ENCODE peak calls at places on chromosome 18, in seven cellular contexts. G, X, O, H, K, I and D are unnamed samples.

GRCh38 chr18:70998490-70998889 is 709.6 kb downstream of the SOCS6 start:
- DNase-seq in I (no peak), O (no peak), H (no peak), K (no peak), X (no peak), G (no peak), D (no peak)

GRCh38 chr18:26429535-26429934 is 118.8 kb downstream of the KCTD1 start:
- DNase-seq in I (peak), G (no peak), H (no peak), K (peak), O (peak), X (peak), D (peak)

GRCh38 chr18:49656098-49656591 is 94.3 kb downstream of the LIPG start:
- DNase-seq in X (no peak), O (no peak), H (no peak), I (peak), G (no peak), K (peak), D (peak)

GRCh38 chr18:7452331-7452730 is 114.8 kb upstream of the PTPRM start:
- DNase-seq in X (peak), H (no peak), I (peak), K (peak), O (no peak), G (no peak), D (peak)

GRCh38 chr18:56702946-56703345 is 51.8 kb downstream of the WDR7 start:
- DNase-seq in X (peak), I (peak), H (no peak), O (no peak), G (no peak), K (peak), D (peak)

GRCh38 chr18:35703043-35703688 is 121.6 kb downstream of the GALNT1 start:
- DNase-seq in O (no peak), K (no peak), G (no peak), I (peak), H (no peak), X (no peak), D (peak)

GRCh38 chr18:51107082-51107481 is 77.1 kb downstream of the SMAD4 start:
- DNase-seq in X (no peak), I (no peak), H (no peak), O (no peak), K (no peak), G (no peak), D (no peak)

GRCh38 chr18:41347057-41347456 is 608.0 kb upstream of the PIK3C3 start:
- DNase-seq in G (no peak), O (no peak), X (peak), H (no peak), K (no peak), I (peak), D (no peak)

GRCh38 chr18:78722959-78723706 is 256.5 kb upstream of the SALL3 start:
- DNase-seq in X (no peak), G (no peak), K (no peak), H (no peak), O (no peak), I (no peak), D (no peak)

GRCh38 chr18:63004466-63005089 is 289.2 kb downstream of the PHLPP1 start:
- DNase-seq in G (no peak), O (no peak), H (no peak), K (no peak), I (no peak), X (no peak), D (no peak)

GRCh38 chr18:59143441-59143840 is 3.8 kb downstream of the SEC11C start:
- DNase-seq in I (no peak), O (no peak), H (peak), X (no peak), G (no peak), K (no peak), D (no peak)

GRCh38 chr18:23291456-23292205 is 156.3 kb downstream of the CABLES1 start:
- DNase-seq in G (no peak), K (no peak), H (no peak), O (peak), X (peak), I (peak), D (peak)

GRCh38 chr18:77899972-77900754 is 650.5 kb downstream of the GALR1 start:
- DNase-seq in H (peak), O (no peak), X (peak), K (peak), G (no peak), I (peak), D (peak)

GRCh38 chr18:46046126-46046525 is 25.9 kb downstream of the PSTPIP2 start:
- DNase-seq in G (no peak), O (no peak), I (no peak), K (no peak), X (no peak), H (no peak), D (no peak)

GRCh38 chr18:77360315-77361186 is 110.9 kb downstream of the GALR1 start:
- DNase-seq in I (no peak), K (no peak), X (no peak), G (no peak), O (no peak), H (no peak), D (no peak)

GRCh38 chr18:12890964-12891363 is 6.9 kb upstream of the PTPN2 start:
- DNase-seq in K (no peak), X (no peak), I (no peak), H (no peak), O (no peak), G (no peak), D (no peak)

GRCh38 chr18:12895016-12895415 is 11.0 kb upstream of the PTPN2 start:
- DNase-seq in G (no peak), I (no peak), X (no peak), O (no peak), H (no peak), K (no peak), D (no peak)

GRCh38 chr18:12891561-12891960 is 7.5 kb upstream of the PTPN2 start:
- DNase-seq in G (no peak), H (no peak), O (no peak), K (no peak), I (no peak), X (no peak), D (peak)

GRCh38 chr18:12886498-12887126 is 2.6 kb upstream of the PTPN2 start:
- DNase-seq in K (peak), H (no peak), O (no peak), I (no peak), G (no peak), X (no peak), D (peak)

DNA sequence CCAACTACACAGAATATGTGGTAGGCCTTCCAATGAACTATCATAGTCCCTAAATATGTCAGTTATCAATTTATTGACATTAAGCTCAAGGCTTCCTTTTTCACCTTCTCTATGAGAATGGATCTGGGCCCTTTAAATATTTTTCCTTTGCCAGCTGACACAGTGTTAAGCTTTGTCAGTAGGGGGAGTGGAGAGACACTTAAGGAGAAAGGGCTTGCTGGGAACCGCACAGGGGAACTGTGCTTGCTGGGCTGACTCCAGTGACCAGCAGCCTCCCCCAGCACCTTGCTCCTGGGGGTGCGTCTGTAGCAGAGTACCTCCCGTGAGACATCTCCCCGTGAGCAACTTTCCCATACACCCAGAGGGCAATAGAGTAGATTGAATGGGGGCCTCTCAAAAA is 6.5 kb upstream of the PTPN2 start:
- DNase-seq in O (no peak), X (peak), K (peak), H (no peak), G (no peak), I (no peak), D (no peak)
- TF ChIP-seq CTCF in O (no peak), X (peak), K (peak), H (peak), G (no peak), I (peak), D (peak)

GRCh38 chr18:10249270-10249669 is 205.2 kb upstream of the APCDD1 start:
- DNase-seq in G (no peak), O (no peak), I (no peak), K (no peak), H (no peak), X (no peak), D (no peak)
- TF ChIP-seq CTCF in G (no peak), O (no peak), I (peak), K (no peak), H (no peak), X (no peak), D (no peak)

DNA sequence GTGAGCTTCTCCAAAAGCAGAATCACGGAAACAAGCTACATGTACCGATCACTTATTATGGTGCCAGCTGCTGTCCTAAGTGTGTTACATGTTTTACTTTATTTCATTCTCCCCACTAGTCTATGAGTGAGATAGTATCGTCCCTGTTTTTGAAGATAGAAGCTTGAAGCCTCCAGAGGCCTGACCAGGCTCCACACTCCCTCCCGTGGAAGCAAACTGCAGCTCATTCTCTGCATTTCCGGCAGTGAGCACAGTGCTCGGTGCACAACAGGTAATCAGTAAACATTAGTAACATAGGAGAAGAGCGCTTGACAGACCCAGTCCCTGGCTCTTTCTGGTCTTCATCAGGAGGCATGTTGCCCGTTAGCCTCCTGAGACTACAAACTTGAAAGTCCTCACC is 72.9 kb downstream of the ZBTB7C start:
- DNase-seq in I (no peak), H (no peak), O (no peak), X (peak), G (no peak), K (no peak), D (peak)
- TF ChIP-seq CTCF in I (no peak), H (no peak), O (no peak), X (peak), G (no peak), K (no peak), D (peak)

DNA sequence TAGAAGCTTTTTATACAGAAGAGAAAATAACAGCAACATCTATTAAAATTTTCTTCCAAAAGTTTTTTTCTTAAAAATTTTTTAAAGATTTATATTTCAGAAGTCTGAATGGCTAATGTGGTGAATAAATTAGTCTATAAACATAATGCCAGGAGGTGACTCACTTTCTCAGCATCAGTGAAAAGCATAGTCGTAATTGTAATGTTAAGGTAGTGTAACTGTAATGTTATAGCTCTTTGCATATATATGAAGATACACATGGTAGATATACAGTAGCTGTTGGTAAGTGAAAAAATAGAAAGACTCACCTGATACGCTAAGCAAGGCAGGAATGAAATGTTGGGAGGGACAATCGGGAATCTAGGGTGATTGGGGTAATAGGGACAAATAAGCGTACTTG is 5.5 kb downstream of the TIMM21 start:
- DNase-seq in K (no peak), H (no peak), I (no peak), X (no peak), O (no peak), G (no peak), D (no peak)
- TF ChIP-seq CTCF in K (no peak), H (no peak), I (no peak), X (no peak), O (no peak), G (no peak), D (no peak)